ENCODE peak calls at places on chromosomes 11 and 22, in five cellular contexts. L is effector memory CD4-positive, alpha-beta T cell; J is uterus; F is thoracic aorta; B is cardiac muscle cell. A is an unnamed sample.
A peak's percentile ranks its signal among the peaks of the same experiment; 100 is the strongest.

GRCh38 chr11:35954205-35954604 is 10.3 kb downstream of the LDLRAD3 start:
- DNase-seq in L (no peak), J (no peak), F (no peak), B (no peak), A (no peak)

GRCh38 chr11:118605116-118605867 is 2.1 kb upstream of the PHLDB1 start:
- DNase-seq in L (no peak), J (peak; percentile 94), F (no peak), B (peak; percentile 75), A (no peak)

GRCh38 chr11:86816251-86816726 is 15.9 kb downstream of the PRSS23 start:
- DNase-seq in L (no peak), J (peak; percentile 54), F (no peak), B (peak; percentile 36), A (no peak)

GRCh38 chr11:123338266-123338800 is 91.7 kb upstream of the GRAMD1B start:
- DNase-seq in L (no peak), J (no peak), F (no peak), B (no peak), A (no peak)

GRCh38 chr22:50483977-50484853 is 2.4 kb upstream of the MIOX start:
- DNase-seq in L (no peak), J (no peak), F (no peak), B (no peak), A (no peak)

GRCh38 chr11:35012467-35013191 is 96.2 kb downstream of the PDHX start:
- DNase-seq in L (peak; percentile 3), J (no peak), F (no peak), B (no peak), A (no peak)

GRCh38 chr11:48675945-48676344 is 187.4 kb downstream of the OR4A47 start:
- DNase-seq in L (no peak), J (no peak), F (no peak), B (no peak), A (no peak)

GRCh38 chr11:88979641-88980040 is 86.1 kb downstream of the GRM5 start:
- DNase-seq in L (no peak), J (no peak), F (no peak), B (no peak), A (no peak)

GRCh38 chr11:80023416-80023815 is 582.6 kb upstream of the TENM4 start:
- DNase-seq in L (no peak), J (no peak), F (no peak), B (no peak), A (no peak)

GRCh38 chr11:100827934-100828661 is 141.0 kb downstream of the ARHGAP42 start:
- DNase-seq in L (no peak), J (no peak), F (no peak), B (peak; percentile 65), A (no peak)

GRCh38 chr11:3120071-3120792 is 44.9 kb downstream of the OSBPL5 start:
- DNase-seq in L (no peak), J (peak; percentile 23), F (no peak), B (no peak), A (no peak)

GRCh38 chr11:74726547-74727182 is 4.6 kb downstream of the CHRDL2 start:
- DNase-seq in L (no peak), J (peak; percentile 81), F (no peak), B (peak; percentile 79), A (peak; percentile 50)

GRCh38 chr11:115007851-115008250 is 329.5 kb downstream of the NXPE2 start:
- DNase-seq in L (no peak), J (no peak), F (no peak), B (no peak), A (no peak)

GRCh38 chr11:7430496-7430895 is 54.8 kb upstream of the OLFML1 start:
- DNase-seq in L (no peak), J (no peak), F (no peak), B (no peak), A (no peak)

GRCh38 chr11:131370090-131370751 is at the start of gene NTM:
- DNase-seq in L (no peak), J (no peak), F (no peak), B (peak; percentile 51), A (peak; percentile 67)

GRCh38 chr22:36914383-36914752 is 940 bp downstream of the CSF2RB start:
- DNase-seq in L (no peak), J (no peak), F (no peak), B (no peak), A (no peak)
- H3K27ac ChIP-seq in L (no peak overlapping the region), J (no peak overlapping the region), F (no peak overlapping the region), B (no peak overlapping the region), A (no peak overlapping the region)

DNA sequence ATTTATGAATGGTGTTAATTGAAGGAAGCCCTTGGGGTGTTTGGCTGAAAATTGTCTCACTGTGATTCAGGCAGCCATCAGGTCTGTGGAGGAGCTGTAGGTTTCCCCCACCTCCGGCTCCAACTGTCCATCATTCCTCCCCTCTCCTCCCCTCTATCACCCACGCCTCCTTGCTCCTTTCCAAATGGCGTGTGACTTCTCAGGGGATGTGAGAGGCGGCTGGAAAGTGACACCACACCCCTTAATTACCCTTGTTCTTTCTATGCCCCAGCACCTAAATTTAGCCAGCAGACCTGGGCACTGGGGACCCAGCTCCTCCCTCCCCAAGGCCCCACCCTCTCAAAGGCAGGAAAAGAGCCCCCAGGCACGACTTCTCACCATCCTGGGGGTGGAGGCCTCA is 38.1 kb upstream of the SYT7 start:
- DNase-seq in L (no peak), J (no peak), F (no peak), B (no peak), A (no peak)
- H3K27ac ChIP-seq in L (no peak overlapping the region), J (no peak overlapping the region), F (no peak overlapping the region), B (no peak overlapping the region), A (no peak overlapping the region)

GRCh38 chr11:76787271-76787670 is 4.1 kb downstream of the TSKU start:
- DNase-seq in L (no peak), J (no peak), F (no peak), B (no peak), A (no peak)

GRCh38 chr11:76790251-76790650 is 7.1 kb downstream of the TSKU start:
- DNase-seq in L (no peak), J (peak; percentile 7), F (no peak), B (no peak), A (no peak)

GRCh38 chr11:76789443-76789719 is 6.2 kb downstream of the TSKU start:
- DNase-seq in L (no peak), J (no peak), F (no peak), B (no peak), A (no peak)

GRCh38 chr11:76787911-76788596 is 4.9 kb downstream of the TSKU start:
- DNase-seq in L (no peak), J (peak; percentile 51), F (no peak), B (no peak), A (no peak)

DNA sequence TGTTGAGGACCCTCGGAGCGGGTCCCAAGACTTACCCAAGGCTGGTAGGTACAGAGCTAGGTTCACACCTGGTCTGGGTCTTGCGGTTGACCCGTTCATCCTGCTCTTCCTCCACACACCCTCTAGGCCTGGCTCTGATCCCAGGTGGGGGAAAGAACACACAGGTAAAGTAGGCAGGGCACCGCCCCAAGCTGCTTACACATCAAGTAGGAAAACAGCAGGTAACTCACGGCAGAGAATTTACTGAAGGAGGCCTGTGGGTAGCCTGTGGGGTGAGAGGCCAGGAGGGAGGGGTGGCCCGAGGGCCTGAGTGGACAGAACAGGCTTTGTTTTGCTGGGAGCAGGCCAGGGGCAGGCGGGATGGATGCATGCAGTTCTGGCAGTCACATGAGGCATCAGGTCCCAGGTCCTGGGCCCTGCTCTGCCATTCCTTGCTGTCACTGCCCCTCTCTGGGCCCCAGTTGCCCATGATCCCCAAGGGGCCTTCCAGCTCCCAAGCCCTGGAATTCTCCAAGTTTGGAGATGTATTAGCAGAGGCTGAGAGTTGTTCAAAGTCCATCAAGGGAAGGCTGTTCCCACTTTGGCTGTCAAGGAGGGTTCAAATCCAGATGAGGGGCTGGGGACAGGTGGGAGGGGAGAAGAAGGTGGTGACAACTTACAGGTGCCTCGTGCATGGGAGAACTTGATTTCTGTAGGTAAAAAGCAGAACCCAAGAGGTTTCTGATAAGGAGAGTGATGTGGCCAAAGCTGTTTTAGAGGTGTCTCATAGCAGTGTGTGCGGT is 5.7 kb downstream of the TSKU start:
- DNase-seq in L (no peak), J (peak; percentile 21), F (no peak), B (no peak), A (peak; percentile 19)
- H3K27ac ChIP-seq in L (no peak overlapping the region), J (no peak overlapping the region), F (no peak overlapping the region), B (no peak overlapping the region), A (no peak overlapping the region)

DNA sequence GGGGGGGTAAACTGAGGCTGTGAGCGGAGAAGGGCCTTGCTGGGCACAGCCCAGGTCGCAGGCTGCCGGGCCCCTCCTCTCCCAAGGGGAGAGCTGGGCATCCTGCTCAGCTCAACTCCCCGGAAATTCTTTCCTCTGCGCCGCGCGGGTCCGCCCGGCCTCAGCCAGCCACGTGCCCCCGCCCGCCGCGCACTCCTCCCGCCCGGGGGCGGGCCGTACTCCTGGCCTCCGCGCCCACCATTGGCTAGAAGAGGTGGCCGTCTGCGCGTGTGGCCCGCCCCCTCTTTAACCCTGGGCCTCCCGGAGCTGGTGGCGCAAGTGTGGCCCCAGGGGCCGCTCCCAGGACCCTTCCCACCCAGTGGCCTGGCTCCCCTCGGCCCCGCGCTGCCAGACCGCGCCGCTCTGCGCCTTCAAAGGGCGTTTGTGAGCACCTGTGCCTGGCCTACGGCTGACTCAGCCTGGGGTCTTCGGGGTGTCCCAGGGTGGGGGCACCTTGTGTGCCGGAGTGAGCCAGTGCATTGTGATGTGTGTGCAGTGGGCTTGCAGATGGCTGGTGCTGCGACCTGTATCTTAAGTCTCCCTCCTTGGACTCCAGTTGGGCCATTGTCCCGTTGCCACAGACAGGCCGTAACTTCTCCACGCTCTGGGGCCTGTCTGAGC is 2.0 kb downstream of the MRGPRF start:
- DNase-seq in L (no peak), J (peak; percentile 88), F (peak; percentile 48), B (peak; percentile 93), A (no peak)
- H3K27ac ChIP-seq in L (no peak overlapping the region), J (peak overlapping the region; percentile 97), F (peak overlapping the region; percentile 96), B (peak overlapping the region; percentile 70), A (no peak overlapping the region)

GRCh38 chr22:21622624-21623401 is 7.0 kb downstream of the YDJC start:
- DNase-seq in L (no peak), J (no peak), F (no peak), B (peak; percentile 25), A (no peak)
- H3K27ac ChIP-seq in L (no peak overlapping the region), J (no peak overlapping the region), F (no peak overlapping the region), B (peak overlapping the region; percentile 80), A (peak overlapping the region; percentile 72)

DNA sequence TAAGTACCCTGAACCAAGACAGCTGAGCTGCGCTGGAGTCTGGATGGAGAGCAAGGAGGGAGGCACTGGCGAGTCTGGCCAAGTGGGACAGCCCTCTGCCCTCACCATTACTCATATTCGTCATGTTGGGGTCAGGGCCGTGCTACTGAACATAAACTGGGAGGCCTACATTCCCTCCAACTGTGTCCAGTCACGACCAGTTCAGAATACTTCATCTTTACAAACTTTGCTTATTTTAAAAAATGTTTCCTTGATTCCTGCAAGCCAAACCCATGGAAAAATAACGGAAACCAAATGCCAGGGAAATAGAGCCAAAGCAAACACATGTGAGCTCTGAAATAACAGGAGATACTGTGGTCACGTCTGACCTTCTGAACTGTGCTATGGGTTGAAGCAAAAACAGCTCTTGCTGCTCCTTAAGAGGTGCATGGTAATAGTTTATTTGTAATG is 80.8 kb downstream of the CCDC34 start:
- DNase-seq in L (no peak), J (peak; percentile 23), F (peak; percentile 26), B (no peak), A (no peak)
- H3K27ac ChIP-seq in L (no peak overlapping the region), J (no peak overlapping the region), F (peak overlapping the region; percentile 27), B (no peak overlapping the region), A (no peak overlapping the region)

DNA sequence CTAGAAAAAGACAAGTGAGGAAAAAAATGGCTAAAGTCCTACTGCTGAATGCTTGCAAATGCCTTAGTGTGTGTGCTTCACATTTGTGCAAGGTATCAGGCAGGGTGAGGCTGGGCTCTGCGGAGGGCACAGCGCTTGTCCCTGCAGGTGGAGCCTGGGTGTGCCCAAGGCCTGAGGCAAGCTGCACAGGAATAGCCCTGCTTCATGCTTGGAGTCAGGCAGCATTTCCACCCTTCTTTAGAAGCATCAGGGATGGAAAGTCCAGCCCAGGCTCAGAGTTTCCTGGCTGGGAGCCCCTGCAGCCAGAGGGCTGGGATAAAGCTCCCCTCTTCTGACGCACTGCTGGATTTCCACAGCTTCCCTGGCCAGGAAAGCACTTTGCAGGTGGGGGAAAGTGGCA is 63.5 kb downstream of the GALNT18 start:
- DNase-seq in L (no peak), J (no peak), F (no peak), B (no peak), A (no peak)
- H3K27ac ChIP-seq in L (no peak overlapping the region), J (no peak overlapping the region), F (no peak overlapping the region), B (no peak overlapping the region), A (no peak overlapping the region)